ENCODE peak calls at places on chromosomes 12 and 14, in nine cellular contexts. T is mucosa of descending colon; C is choroid plexus epithelial cell; J is transverse colon; E is astrocyte of the spinal cord; M is GM06990; O is heart right ventricle; U is NAMALWA; G is stimulated activated CD4-positive, alpha-beta T cell treated with anti-CD3 and anti-CD28 coated beads, Interleukin-4, amount 100 ng/mL, for 48 hours. V is an unnamed sample.

GRCh38 chr12:89306827-89307498 is 45.3 kb downstream of the DUSP6 start:
- DNase-seq in T (no peak), C (no peak), J (no peak), E (no peak), M (no peak), O (no peak), U (no peak), G (no peak), V (no peak)

GRCh38 chr14:23513466-23514008 is 38.0 kb downstream of the ZFHX2 start:
- DNase-seq in T (no peak), C (no peak), J (no peak), E (no peak), M (no peak), O (no peak), U (no peak), G (no peak), V (no peak)

GRCh38 chr12:126770188-126770587 is 1496.8 kb upstream of the TMEM132C start:
- DNase-seq in T (no peak), C (no peak), J (no peak), E (no peak), M (no peak), O (no peak), U (no peak), G (no peak), V (no peak)

GRCh38 chr14:28666961-28667360 is 99.6 kb upstream of the FOXG1 start:
- DNase-seq in T (no peak), C (peak), J (no peak), E (peak), M (no peak), O (no peak), U (no peak), G (no peak), V (no peak)

GRCh38 chr12:62659457-62660295 is 193.1 kb downstream of the MON2 start:
- DNase-seq in T (no peak), C (no peak), J (no peak), E (no peak), M (no peak), O (no peak), U (no peak), G (no peak), V (no peak)

GRCh38 chr12:56157201-56158028 is 744 bp upstream of the MYL6 start:
- DNase-seq in T (peak), C (peak), J (peak), E (peak), M (peak), O (peak), U (peak), G (peak), V (peak)

GRCh38 chr14:100592461-100592871 is 5.2 kb upstream of the BEGAIN start:
- DNase-seq in T (no peak), C (no peak), J (no peak), E (no peak), M (no peak), O (no peak), U (no peak), G (no peak), V (no peak)

GRCh38 chr14:94342334-94342934 is 19.3 kb upstream of the SERPINA6 start:
- DNase-seq in T (peak), C (peak), J (peak), E (peak), M (no peak), O (peak), U (peak), G (peak), V (no peak)

GRCh38 chr12:26247873-26248272 is 52.5 kb downstream of the SSPN start:
- DNase-seq in T (no peak), C (peak), J (no peak), E (no peak), M (no peak), O (no peak), U (no peak), G (no peak), V (no peak)

GRCh38 chr12:102964872-102965271 is 7.4 kb downstream of the ASCL1 start:
- DNase-seq in T (peak), C (no peak), J (peak), E (no peak), M (no peak), O (no peak), U (no peak), G (no peak), V (peak)

GRCh38 chr12:143964-144649 is 69.8 kb downstream of the SLC6A12 start:
- DNase-seq in T (peak), C (no peak), J (peak), E (peak), M (no peak), O (no peak), U (no peak), G (no peak), V (peak)

GRCh38 chr14:39015360-39015961 is 87.6 kb downstream of the SEC23A start:
- DNase-seq in T (peak), C (peak), J (peak), E (peak), M (no peak), O (no peak), U (peak), G (no peak), V (no peak)

GRCh38 chr12:916240-916639 is 33.3 kb downstream of the RAD52 start:
- DNase-seq in T (peak), C (no peak), J (peak), E (no peak), M (peak), O (no peak), U (no peak), G (no peak), V (no peak)

GRCh38 chr14:74793506-74794155 is 30.5 kb downstream of the YLPM1 start:
- DNase-seq in T (peak), C (peak), J (no peak), E (peak), M (no peak), O (no peak), U (peak), G (no peak), V (no peak)

GRCh38 chr12:33222357-33222756 is 217.3 kb downstream of the SYT10 start:
- DNase-seq in T (no peak), C (no peak), J (no peak), E (no peak), M (no peak), O (no peak), U (peak), G (no peak), V (no peak)

GRCh38 chr12:124904306-124905098 is 9.9 kb downstream of the UBC start:
- DNase-seq in T (peak), C (peak), J (peak), E (peak), M (no peak), O (peak), U (no peak), G (no peak), V (no peak)

GRCh38 chr12:69732088-69732487 is 6.6 kb upstream of the RAB3IP start:
- DNase-seq in T (no peak), C (peak), J (no peak), E (peak), M (no peak), O (no peak), U (no peak), G (no peak), V (no peak)

GRCh38 chr14:74414380-74414779 is 11.6 kb downstream of the SYNDIG1L start:
- DNase-seq in T (no peak), C (peak), J (no peak), E (no peak), M (no peak), O (no peak), U (no peak), G (no peak), V (no peak)

GRCh38 chr14:24254630-24255392 is 8.2 kb downstream of the TGM1 start:
- DNase-seq in T (no peak), C (no peak), J (no peak), E (no peak), M (no peak), O (no peak), U (no peak), G (no peak), V (no peak)

GRCh38 chr14:77543637-77544334 is 45.2 kb upstream of the ISM2 start:
- DNase-seq in T (no peak), C (peak), J (no peak), E (no peak), M (no peak), O (no peak), U (no peak), G (no peak), V (no peak)

GRCh38 chr12:8088574-8088973 is 6.5 kb downstream of the NECAP1 start:
- DNase-seq in T (peak), C (no peak), J (peak), E (no peak), M (peak), O (no peak), U (no peak), G (no peak), V (no peak)

GRCh38 chr14:69107407-69108003 is 45.4 kb downstream of the DCAF5 start:
- DNase-seq in T (peak), C (peak), J (peak), E (peak), M (no peak), O (no peak), U (peak), G (no peak), V (peak)

GRCh38 chr12:12612403-12612802 is 727 bp downstream of the CREBL2 start:
- DNase-seq in T (no peak), C (peak), J (no peak), E (peak), M (no peak), O (no peak), U (peak), G (no peak), V (no peak)

GRCh38 chr12:109346920-109347319 is 780 bp upstream of the MYO1H start:
- DNase-seq in T (no peak), C (no peak), J (no peak), E (no peak), M (no peak), O (no peak), U (peak), G (no peak), V (no peak)

GRCh38 chr12:71871116-71871515 is 31.6 kb downstream of the TBC1D15 start:
- DNase-seq in T (no peak), C (peak), J (no peak), E (peak), M (no peak), O (no peak), U (no peak), G (no peak), V (no peak)

GRCh38 chr12:103840399-103840880 is 594 bp downstream of the NT5DC3 start:
- DNase-seq in T (peak), C (no peak), J (peak), E (peak), M (no peak), O (peak), U (peak), G (peak), V (no peak)

GRCh38 chr12:115088328-115088994 is 404.5 kb upstream of the TBX3 start:
- DNase-seq in T (no peak), C (no peak), J (no peak), E (no peak), M (no peak), O (peak), U (no peak), G (no peak), V (no peak)

GRCh38 chr12:130617219-130617618 is 98.9 kb downstream of the RIMBP2 start:
- DNase-seq in T (no peak), C (no peak), J (no peak), E (no peak), M (no peak), O (no peak), U (no peak), G (no peak), V (no peak)

GRCh38 chr12:93135286-93136239 is 206.5 kb upstream of the EEA1 start:
- DNase-seq in T (no peak), C (peak), J (no peak), E (peak), M (peak), O (no peak), U (no peak), G (no peak), V (no peak)

GRCh38 chr12:591167-591570 is 72.1 kb downstream of the NINJ2 start:
- DNase-seq in T (no peak), C (no peak), J (no peak), E (no peak), M (no peak), O (peak), U (peak), G (no peak), V (no peak)

GRCh38 chr12:132424118-132424438 is 65.9 kb upstream of the FBRSL1 start:
- DNase-seq in T (no peak), C (no peak), J (no peak), E (no peak), M (no peak), O (no peak), U (no peak), G (no peak), V (no peak)

V was measured in progenitor cell of endocrine pancreas.